ENCODE peak calls at places on chromosomes 7 and 10, in five cellular contexts. D is mucosa of descending colon, K is AG09319, B is A549, L is IMR-90. S is an unnamed sample.

GRCh38 chr10:113937756-113938155 is 83.3 kb downstream of the NHLRC2 start:
- DNase-seq in D (no peak), K (no peak), L (no peak), B (no peak), S (no peak)

GRCh38 chr10:7397049-7397448 is 13.8 kb downstream of the SFMBT2 start:
- DNase-seq in K (no peak), D (no peak), L (peak), B (no peak), S (no peak)

GRCh38 chr7:134044682-134045081 is 82.5 kb upstream of the LRGUK start:
- DNase-seq in K (no peak), L (peak), B (no peak), D (no peak), S (no peak)

GRCh38 chr10:94285271-94285670 is 77.5 kb downstream of the NOC3L start:
- DNase-seq in K (no peak), L (no peak), B (no peak), D (no peak), S (no peak)

GRCh38 chr10:47121336-47121735 is 178.7 kb upstream of the GDF10 start:
- DNase-seq in K (no peak), B (no peak), D (no peak), L (peak), S (no peak)

GRCh38 chr10:60497364-60497763 is 107.7 kb upstream of the ANK3 start:
- DNase-seq in D (no peak), K (no peak), B (no peak), L (no peak), S (no peak)

GRCh38 chr10:15202639-15203038 is 34.1 kb upstream of the NMT2 start:
- DNase-seq in D (no peak), K (no peak), L (no peak), B (no peak), S (no peak)

GRCh38 chr10:72248477-72249151 is 25.1 kb upstream of the DDIT4 start:
- DNase-seq in L (no peak), K (no peak), D (peak), B (no peak), S (peak)

GRCh38 chr7:52779004-52779403 is 256.4 kb upstream of the POM121L12 start:
- DNase-seq in K (no peak), L (no peak), D (no peak), B (no peak), S (no peak)

GRCh38 chr7:132160525-132161230 is 415.6 kb downstream of the PLXNA4 start:
- DNase-seq in L (no peak), D (no peak), K (peak), B (no peak), S (no peak)

GRCh38 chr10:17470246-17470645 is 15.9 kb upstream of the ST8SIA6 start:
- DNase-seq in B (no peak), D (no peak), K (no peak), L (no peak), S (no peak)

GRCh38 chr7:93601363-93601762 is 26.8 kb upstream of the CALCR start:
- DNase-seq in L (no peak), K (no peak), D (no peak), B (no peak), S (no peak)

GRCh38 chr10:133258066-133258817 is 18.4 kb downstream of the ADAM8 start:
- DNase-seq in K (no peak), B (no peak), D (peak), L (no peak), S (peak)

GRCh38 chr7:26618458-26618857 is 245.9 kb downstream of the SKAP2 start:
- DNase-seq in D (no peak), K (no peak), B (no peak), L (no peak), S (no peak)

GRCh38 chr10:101043356-101043707 is 12.3 kb downstream of the SFXN3 start:
- DNase-seq in L (no peak), B (no peak), D (no peak), K (no peak), S (no peak)

GRCh38 chr10:29132821-29133156 is 156.1 kb upstream of the LYZL1 start:
- DNase-seq in K (no peak), L (no peak), D (no peak), B (no peak), S (no peak)
- TF ChIP-seq CTCF in K (no peak), L (no peak), D (no peak), B (no peak), S (no peak)

GRCh38 chr10:99484626-99485581 is 47.8 kb upstream of the NKX2-3 start:
- DNase-seq in L (no peak), K (no peak), B (peak), D (no peak), S (no peak)
- TF ChIP-seq CTCF in L (no peak), K (no peak), B (peak), D (no peak), S (no peak)

DNA sequence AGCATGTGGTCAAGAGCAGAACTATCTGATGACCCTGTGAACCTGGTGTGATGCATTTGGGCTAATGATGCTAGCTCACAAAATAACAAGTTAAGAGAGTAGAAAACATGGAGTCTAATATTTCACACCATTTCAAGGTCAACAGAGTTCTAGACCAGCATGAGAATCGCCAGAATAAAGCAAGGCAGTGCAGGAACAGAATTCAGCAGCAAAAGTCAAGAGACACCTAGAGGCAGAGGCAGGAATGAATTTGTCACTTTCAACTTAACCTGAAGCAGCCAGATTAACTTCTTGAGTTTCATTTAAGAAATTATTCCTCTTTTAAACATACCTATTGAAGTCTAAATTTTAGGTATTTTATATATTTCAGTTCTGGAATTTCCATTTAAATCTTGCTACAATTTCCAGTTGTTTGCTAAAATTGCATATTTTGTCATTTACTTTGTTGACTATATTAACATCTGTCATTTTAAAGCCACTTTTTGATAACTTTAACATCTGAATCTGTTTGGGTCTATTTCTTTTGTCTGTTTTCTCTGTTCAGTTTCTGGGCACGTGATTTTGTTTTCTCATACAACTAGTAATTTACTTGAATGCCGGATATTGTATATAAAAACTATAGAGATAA is 44.2 kb upstream of the PRSS58 start:
- DNase-seq in D (no peak), B (no peak), K (no peak), L (no peak), S (no peak)
- TF ChIP-seq CTCF in D (no peak), B (peak), K (no peak), L (peak), S (peak)

DNA sequence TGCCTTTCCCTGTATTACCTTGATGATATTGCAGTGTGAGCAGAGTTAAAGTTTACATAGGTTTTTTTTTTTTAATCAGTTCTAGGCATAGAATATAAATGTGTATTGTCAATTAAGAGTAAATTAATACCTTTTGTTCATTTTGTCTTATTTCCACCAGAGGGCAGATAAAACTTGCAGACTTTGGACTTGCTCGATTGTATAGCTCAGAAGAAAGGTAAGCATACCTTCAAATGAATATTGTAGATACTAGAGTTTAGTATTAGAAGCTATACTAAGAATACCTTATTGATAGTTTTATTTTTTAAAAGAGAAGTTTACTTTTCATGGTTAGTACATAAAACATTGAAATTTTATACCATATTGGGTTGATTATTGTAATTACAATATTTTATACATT is 86.8 kb downstream of the MPLKIP start:
- DNase-seq in K (no peak), D (no peak), L (no peak), B (no peak), S (no peak)
- TF ChIP-seq CTCF in K (no peak), D (no peak), L (peak), B (peak), S (no peak)

GRCh38 chr7:6718124-6718523 is 11.4 kb upstream of the ZNF12 start:
- DNase-seq in D (no peak), K (no peak), L (no peak), B (no peak), S (no peak)
- TF ChIP-seq CTCF in D (no peak), K (no peak), L (no peak), B (no peak), S (peak)

DNA sequence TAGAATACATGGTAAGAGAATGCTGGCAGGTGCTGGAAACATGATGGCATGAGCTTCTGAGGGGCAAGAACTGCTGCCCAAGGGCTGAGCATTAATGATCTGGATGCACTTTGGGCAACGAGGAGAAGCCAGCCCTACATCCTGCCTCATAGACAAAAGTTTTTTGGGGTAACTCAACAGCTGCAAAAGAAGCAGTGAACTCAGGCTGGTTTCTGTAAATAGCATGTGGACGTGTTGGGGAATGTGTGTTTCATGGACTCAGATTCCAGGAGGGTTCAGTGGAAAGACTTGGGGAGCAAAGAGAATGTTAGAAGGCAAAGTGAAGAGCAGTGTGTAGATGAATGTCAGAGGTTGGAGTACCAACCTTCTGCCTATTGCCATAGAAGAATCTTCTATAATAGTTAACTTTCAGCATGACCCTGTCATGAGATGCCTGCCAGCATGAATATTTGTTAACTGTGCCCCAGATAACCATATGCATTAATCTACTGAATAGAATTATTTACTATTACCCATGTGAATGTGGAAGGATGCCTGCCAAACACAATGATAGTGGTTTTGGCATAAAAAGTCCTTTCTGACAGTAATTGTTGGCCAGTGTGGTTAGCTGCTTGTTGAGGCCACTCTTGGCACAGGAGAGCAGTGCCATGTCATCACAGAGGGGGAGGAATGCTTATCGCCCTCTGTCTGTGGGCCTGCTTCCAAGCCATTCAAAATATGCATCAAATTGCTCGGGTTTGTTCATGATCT is 165.6 kb downstream of the WNT2 start:
- DNase-seq in K (peak), L (peak), D (no peak), B (peak), S (no peak)
- TF ChIP-seq CTCF in K (peak), L (peak), D (no peak), B (peak), S (no peak)

GRCh38 chr10:228366-228765 is 93.1 kb downstream of the ZMYND11 start:
- DNase-seq in B (no peak), K (no peak), L (no peak), D (no peak), S (no peak)

GRCh38 chr10:232878-233277 is 97.6 kb downstream of the ZMYND11 start:
- DNase-seq in B (no peak), L (no peak), K (no peak), D (no peak), S (no peak)

GRCh38 chr10:232061-232460 is 96.8 kb downstream of the ZMYND11 start:
- DNase-seq in B (no peak), L (no peak), D (no peak), K (no peak), S (no peak)

GRCh38 chr10:227014-227413 is 91.8 kb downstream of the ZMYND11 start:
- DNase-seq in B (no peak), D (no peak), L (peak), K (no peak), S (no peak)

DNA sequence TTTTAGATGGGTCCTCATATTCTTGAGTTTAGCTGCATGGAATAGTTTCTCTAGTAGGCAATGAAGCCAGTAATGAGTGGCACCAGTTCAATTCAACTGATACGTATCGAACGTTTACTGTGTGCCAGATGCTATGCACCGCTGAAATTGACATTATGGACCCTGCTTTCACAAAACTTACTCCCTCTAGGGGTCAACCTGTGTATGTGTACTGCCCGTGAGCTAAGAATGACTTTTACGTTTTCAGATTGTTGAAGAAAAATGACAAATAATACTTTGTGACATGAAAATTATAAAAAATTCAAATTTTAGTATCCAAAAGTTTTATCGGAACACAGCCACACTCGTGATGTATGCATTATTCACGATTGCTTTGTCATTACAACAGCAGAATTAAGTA is 95.5 kb downstream of the ZMYND11 start:
- DNase-seq in B (peak), L (no peak), D (no peak), K (no peak), S (no peak)
- TF ChIP-seq CTCF in B (peak), L (peak), D (no peak), K (no peak), S (peak)

GRCh38 chr7:21999896-22000295 is 54.2 kb upstream of the CDCA7L start:
- DNase-seq in D (no peak), B (no peak), K (no peak), L (peak), S (no peak)

GRCh38 chr7:22002731-22003130 is 57.0 kb upstream of the CDCA7L start:
- DNase-seq in L (no peak), B (no peak), D (no peak), K (no peak), S (no peak)

GRCh38 chr7:22005151-22005550 is 59.5 kb upstream of the CDCA7L start:
- DNase-seq in D (no peak), K (no peak), B (no peak), L (no peak), S (no peak)

GRCh38 chr7:21996641-21997040 is 50.9 kb upstream of the CDCA7L start:
- DNase-seq in L (peak), D (no peak), B (no peak), K (no peak), S (no peak)

GRCh38 chr7:22001345-22002004 is 55.8 kb upstream of the CDCA7L start:
- DNase-seq in D (no peak), B (peak), K (peak), L (peak), S (no peak)
- TF ChIP-seq CTCF in D (peak), B (peak), K (peak), L (peak), S (peak)

GRCh38 chr10:83917519-83918506 is 221.5 kb upstream of the GHITM start:
- DNase-seq in L (no peak), D (no peak), B (peak), K (no peak), S (peak)
- TF ChIP-seq CTCF in L (no peak), D (no peak), B (no peak), K (no peak), S (peak)

S was measured in transverse colon.